ENCODE peak calls at places on chromosomes 11 and 22, in eight cellular contexts. N, C, L, O, Q, R, K and H are unnamed samples.

GRCh38 chr11:106077609-106078517 is at the start of gene AASDHPPT:
- DNase-seq in L (no peak), Q (peak; percentile 59), C (no peak), R (peak; percentile 12), O (peak; percentile 66), K (no peak), N (no peak), H (no peak)

GRCh38 chr11:118917488-118918127 is 8.1 kb downstream of the BCL9L start:
- DNase-seq in O (peak; percentile 46), R (no peak), N (no peak), Q (peak; percentile 94), K (no peak), C (peak; percentile 65), L (peak; percentile 92), H (peak; percentile 43)

GRCh38 chr22:20469110-20469855 is 26.3 kb downstream of the KLHL22 start:
- DNase-seq in O (no peak), L (no peak), K (no peak), C (no peak), N (no peak), R (no peak), Q (no peak), H (no peak)

GRCh38 chr11:20501971-20502370 is 97.4 kb upstream of the SLC6A5 start:
- DNase-seq in K (no peak), N (no peak), C (no peak), O (no peak), L (no peak), Q (no peak), R (no peak), H (no peak)

GRCh38 chr11:123525511-123525918 is 95.4 kb downstream of the GRAMD1B start:
- DNase-seq in L (no peak), Q (no peak), O (no peak), N (no peak), R (no peak), K (no peak), C (no peak), H (no peak)

GRCh38 chr11:7638710-7639642 is 34.3 kb downstream of the CYB5R2 start:
- DNase-seq in Q (no peak), R (no peak), N (no peak), K (no peak), C (no peak), L (no peak), O (no peak), H (no peak)

GRCh38 chr22:50678651-50679521 is 6.3 kb downstream of the SHANK3 start:
- DNase-seq in R (no peak), L (peak; percentile 74), K (no peak), Q (no peak), O (no peak), N (no peak), C (no peak), H (no peak)

GRCh38 chr11:13118194-13118593 is 109.1 kb downstream of the RASSF10 start:
- DNase-seq in K (no peak), R (peak; percentile 78), L (no peak), O (no peak), Q (peak; percentile 76), C (no peak), N (no peak), H (no peak)

GRCh38 chr22:16955678-16956210 is 52.3 kb downstream of the GAB4 start:
- DNase-seq in C (no peak), Q (no peak), K (no peak), N (no peak), O (peak; percentile 16), R (no peak), L (no peak), H (no peak)

GRCh38 chr22:11066458-11067285 is 4461.3 kb upstream of the OR11H1 start:
- DNase-seq in C (no peak), R (no peak), L (peak; percentile 89), O (no peak), N (no peak), Q (no peak), K (no peak), H (no peak)

GRCh38 chr11:76768091-76769047 is 14.8 kb upstream of the TSKU start:
- DNase-seq in R (no peak), C (no peak), N (no peak), K (no peak), L (peak; percentile 86), Q (no peak), O (peak; percentile 90), H (no peak)

GRCh38 chr11:10413268-10413667 is 41.8 kb upstream of the AMPD3 start:
- DNase-seq in C (peak; percentile 21), L (no peak), N (peak; percentile 22), O (peak; percentile 62), K (no peak), Q (peak; percentile 62), R (peak; percentile 28), H (peak; percentile 24)

GRCh38 chr22:37030560-37031281 is 11.2 kb downstream of the MPST start:
- DNase-seq in K (no peak), N (no peak), Q (no peak), C (no peak), L (no peak), R (no peak), O (no peak), H (no peak)

GRCh38 chr11:46210133-46210636 is 67.3 kb upstream of the CREB3L1 start:
- DNase-seq in Q (peak; percentile 37), L (no peak), C (no peak), O (peak; percentile 11), N (no peak), R (no peak), K (no peak), H (no peak)

GRCh38 chr11:115377882-115378296 is 126.3 kb downstream of the CADM1 start:
- DNase-seq in N (no peak), L (no peak), R (no peak), K (no peak), Q (peak; percentile 68), C (no peak), O (no peak), H (no peak)

GRCh38 chr11:37788141-37788877 is 1190.3 kb upstream of the RAG2 start:
- DNase-seq in O (no peak), Q (peak; percentile 1), L (no peak), N (no peak), K (no peak), C (no peak), R (no peak), H (no peak)

GRCh38 chr22:35739642-35740041 is 22.0 kb downstream of the APOL5 start:
- DNase-seq in N (no peak), L (no peak), K (no peak), C (no peak), O (peak; percentile 26), R (no peak), Q (peak; percentile 44), H (no peak)

GRCh38 chr11:20248345-20248744 is 88.1 kb upstream of the DBX1 start:
- DNase-seq in N (no peak), O (no peak), R (no peak), Q (no peak), K (no peak), L (no peak), C (no peak), H (no peak)

GRCh38 chr11:122348658-122349451 is 232.8 kb upstream of the BLID start:
- DNase-seq in C (no peak), Q (no peak), O (no peak), N (no peak), K (no peak), L (no peak), R (no peak), H (no peak)

GRCh38 chr11:79150320-79150719 is 290.5 kb downstream of the TENM4 start:
- DNase-seq in N (no peak), R (no peak), K (no peak), Q (no peak), O (no peak), C (no peak), L (no peak), H (no peak)